ENCODE peak calls at places on chromosomes 1 and 21, in four cellular contexts. W is body of pancreas, E is GM10248, I is lung. U is an unnamed sample.

GRCh38 chr1:36125129-36125991 is at the start of gene COL8A2:
- DNase-seq in W (peak; percentile 20), E (no peak), I (no peak), U (peak; percentile 59)

GRCh38 chr1:156796340-156797097 is 20.1 kb downstream of the SH2D2A start:
- DNase-seq in I (no peak), E (peak; percentile 13), W (no peak), U (no peak)

GRCh38 chr1:179788259-179788658 is 45.2 kb downstream of the FAM163A start:
- DNase-seq in E (no peak), W (no peak), I (no peak), U (no peak)

GRCh38 chr1:203046984-203047630 is 20.8 kb downstream of the PPFIA4 start:
- DNase-seq in E (no peak), I (no peak), W (no peak), U (no peak)

GRCh38 chr1:161206411-161207140 is 4.4 kb downstream of the NDUFS2 start:
- DNase-seq in W (no peak), E (no peak), I (no peak), U (no peak)

GRCh38 chr1:83857108-83857507 is 141.8 kb downstream of the TTLL7 start:
- DNase-seq in E (no peak), W (no peak), I (no peak), U (no peak)

GRCh38 chr1:84611796-84612195 is 37.6 kb upstream of the CTBS start:
- DNase-seq in I (no peak), W (no peak), E (no peak), U (no peak)

GRCh38 chr1:23224721-23225648 is 7.7 kb upstream of the HTR1D start:
- DNase-seq in W (no peak), I (no peak), E (no peak), U (no peak)

GRCh38 chr21:45267390-45267760 is 20.3 kb downstream of the POFUT2 start:
- DNase-seq in E (no peak), I (no peak), W (no peak), U (no peak)

GRCh38 chr1:200959341-200959985 is 64.1 kb downstream of the KIF21B start:
- DNase-seq in E (peak; percentile 4), W (no peak), I (no peak), U (no peak)

GRCh38 chr21:42924433-42924751 is 1.0 kb downstream of the ERVH48-1 start:
- DNase-seq in E (no peak), I (no peak), W (no peak), U (no peak)

GRCh38 chr1:25731626-25732370 is 68.2 kb upstream of the SELENON start:
- DNase-seq in E (no peak), I (no peak), W (no peak), U (no peak)

GRCh38 chr1:31482478-31483011 is 69.5 kb downstream of the SERINC2 start:
- DNase-seq in E (no peak), I (no peak), W (no peak), U (no peak)

GRCh38 chr1:14334336-14335176 is 263.9 kb upstream of the KAZN start:
- DNase-seq in W (no peak), I (no peak), E (no peak), U (no peak)

GRCh38 chr1:110148961-110149360 is 1.3 kb upstream of the SLC6A17 start:
- DNase-seq in W (no peak), I (no peak), E (no peak), U (no peak)
- TF ChIP-seq CTCF in W (no peak), I (no peak), E (no peak), U (peak; percentile 12)

DNA sequence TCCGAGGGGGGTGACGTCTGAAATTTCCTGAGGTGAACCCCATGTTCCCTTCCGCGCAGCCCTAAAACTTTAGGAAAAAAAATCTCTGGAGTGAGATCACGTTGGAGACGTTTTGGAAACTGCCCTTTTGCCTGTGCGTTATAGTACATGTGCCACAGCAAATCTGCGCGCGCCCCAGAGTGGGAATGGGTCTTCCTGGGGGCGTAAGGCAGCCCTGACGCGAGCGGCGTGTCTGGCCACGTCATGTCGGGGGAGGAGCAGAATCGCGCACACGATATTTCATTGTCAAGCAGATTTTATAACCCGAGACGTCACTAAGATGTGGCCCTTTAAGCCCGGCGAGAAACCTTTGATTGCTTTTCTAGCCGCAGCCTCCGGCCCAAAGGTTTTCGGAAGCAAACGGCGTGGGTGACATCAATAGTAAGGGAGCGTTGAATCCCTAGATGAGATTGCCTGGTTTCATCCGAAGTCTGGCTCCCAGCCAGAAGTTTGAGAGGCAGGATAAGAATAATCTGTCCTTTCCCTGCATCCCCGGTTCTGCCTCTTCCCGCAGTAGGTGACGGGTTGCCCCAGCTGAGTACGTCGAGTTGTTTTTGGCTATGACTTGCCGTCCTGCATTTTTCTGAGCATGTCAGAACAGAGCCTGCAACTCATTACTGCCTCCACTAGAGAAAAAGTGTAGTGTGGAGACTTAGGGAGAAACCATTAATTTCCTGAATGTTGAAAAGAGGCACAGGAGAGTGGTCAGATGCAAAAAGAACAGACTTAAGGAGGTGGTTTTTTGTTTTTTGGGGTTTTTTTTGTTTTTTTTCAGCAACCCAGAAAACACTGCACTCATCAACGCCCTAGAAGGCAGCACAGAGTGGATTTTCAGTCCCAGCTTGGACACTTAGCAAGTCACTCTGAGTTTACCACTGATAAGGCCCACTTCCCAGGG is 800 bp upstream of the PMVK start:
- DNase-seq in I (peak; percentile 89), E (peak; percentile 86), W (peak; percentile 89), U (peak; percentile 86)
- TF ChIP-seq CTCF in I (no peak), E (no peak), W (peak; percentile 18), U (no peak)

GRCh38 chr1:41473738-41474362 is 10.6 kb downstream of the EDN2 start:
- DNase-seq in I (no peak), E (no peak), W (no peak), U (no peak)

GRCh38 chr1:41474490-41475271 is 9.8 kb downstream of the EDN2 start:
- DNase-seq in I (no peak), E (no peak), W (peak; percentile 78), U (no peak)

GRCh38 chr1:41476807-41477361 is 7.6 kb downstream of the EDN2 start:
- DNase-seq in W (peak; percentile 92), E (no peak), I (no peak), U (no peak)

GRCh38 chr1:41475346-41475745 is 9.1 kb downstream of the EDN2 start:
- DNase-seq in E (no peak), W (no peak), I (no peak), U (no peak)

GRCh38 chr1:41475859-41476567 is 8.5 kb downstream of the EDN2 start:
- DNase-seq in E (no peak), I (no peak), W (no peak), U (no peak)
- TF ChIP-seq CTCF in E (no peak), I (no peak), W (no peak), U (no peak)

GRCh38 chr1:100834779-100835645 is 59.6 kb downstream of the EXTL2 start:
- DNase-seq in W (no peak), I (no peak), E (peak; percentile 12), U (peak; percentile 10)
- TF ChIP-seq CTCF in W (no peak), I (no peak), E (peak; percentile 3), U (no peak)

DNA sequence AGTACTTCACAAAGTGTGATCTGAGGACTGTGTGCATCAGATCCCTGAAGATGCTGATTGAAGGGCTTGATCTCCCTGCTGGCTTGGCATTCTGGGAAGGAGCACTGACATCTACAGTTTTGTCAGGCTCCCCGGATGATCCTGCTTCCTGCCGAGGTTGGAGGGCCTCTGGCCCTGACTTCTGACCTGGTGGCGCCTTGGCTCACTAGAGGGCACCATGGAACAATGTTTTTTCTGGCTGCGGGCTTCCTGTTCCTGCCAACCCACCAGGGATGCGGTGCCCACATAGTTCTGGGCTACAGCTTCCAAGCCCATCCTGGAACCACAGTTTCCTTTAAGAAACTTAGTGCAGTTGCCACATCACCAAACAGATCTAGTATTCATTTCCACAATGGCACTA is 38.8 kb upstream of the RASAL2 start:
- DNase-seq in I (peak; percentile 40), E (no peak), W (peak; percentile 40), U (no peak)
- TF ChIP-seq CTCF in I (no peak), E (peak; percentile 38), W (peak; percentile 15), U (peak; percentile 10)

GRCh38 chr1:41103761-41104160 is 82.2 kb upstream of the SLFNL1 start:
- DNase-seq in W (no peak), E (peak; percentile 7), I (no peak), U (no peak)
- TF ChIP-seq CTCF in W (no peak), E (no peak), I (no peak), U (no peak)

GRCh38 chr1:204736861-204737260 is 51.3 kb upstream of the LRRN2 start:
- DNase-seq in W (no peak), I (no peak), E (no peak), U (no peak)
- TF ChIP-seq CTCF in W (no peak), I (no peak), E (no peak), U (no peak)

DNA sequence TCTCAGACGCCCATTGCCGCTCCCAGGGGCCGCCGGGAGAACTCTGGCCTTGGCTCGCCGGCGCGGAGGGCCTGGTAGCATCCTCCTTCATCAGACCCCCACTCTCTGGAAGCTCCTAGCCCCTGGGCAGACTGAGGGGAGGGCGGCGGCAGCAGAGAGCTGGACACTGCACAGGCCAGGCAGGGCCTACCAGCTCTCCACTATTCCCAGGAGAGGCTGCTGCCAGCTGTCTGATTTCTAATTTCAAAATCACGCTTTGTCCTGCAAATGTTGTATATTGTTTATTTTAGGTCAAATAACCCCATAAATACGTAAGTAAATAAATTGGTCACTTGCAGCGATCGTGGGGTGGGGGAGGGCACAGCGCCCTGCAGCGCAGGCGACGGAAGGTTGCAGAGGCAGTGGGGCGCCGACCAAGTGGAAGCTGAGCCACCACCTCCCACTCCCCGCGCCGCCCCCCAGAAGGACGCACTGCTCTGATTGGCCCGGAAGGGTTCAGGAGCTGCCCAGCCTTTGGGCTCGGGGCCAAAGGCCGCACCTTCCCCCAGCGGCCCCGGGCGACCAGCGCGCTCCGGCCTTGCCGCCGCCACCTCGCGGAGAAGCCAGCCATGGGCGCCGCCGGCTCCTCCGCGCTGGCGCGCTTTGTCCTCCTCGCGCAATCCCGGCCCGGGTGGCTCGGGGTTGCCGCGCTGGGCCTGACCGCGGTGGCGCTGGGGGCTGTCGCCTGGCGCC is at the start of gene MTARC1:
- DNase-seq in E (peak; percentile 41), W (peak; percentile 89), I (peak; percentile 85), U (peak; percentile 29)
- TF ChIP-seq CTCF in E (no peak), W (peak; percentile 47), I (no peak), U (no peak)

GRCh38 chr1:42302034-42302433 is 33.0 kb downstream of the FOXJ3 start:
- DNase-seq in E (no peak), I (no peak), W (no peak), U (no peak)
- TF ChIP-seq CTCF in E (no peak), I (no peak), W (no peak), U (no peak)

GRCh38 chr1:44924835-44925464 is 61.4 kb downstream of the EIF2B3 start:
- DNase-seq in I (no peak), W (no peak), E (no peak), U (no peak)
- TF ChIP-seq CTCF in I (no peak), W (peak; percentile 16), E (peak; percentile 42), U (no peak)

U was measured in GM20000.